ENCODE peak calls at places on chromosomes 1 and 21, in seven cellular contexts. One of them, this sample, is unnamed.

GRCh38 chr1:29974345-29974744 is 738.0 kb downstream of the PTPRU start:
- DNase-seq in activated B cell treated with CpG ODN at 0.5 μM for 24 hours: no peak
- DNase-seq in suprapubic skin: no peak
- DNase-seq in BJ: peak
- DNase-seq in body of pancreas: no peak
- DNase-seq in neural crest cell: no peak
- DNase-seq in tibial artery: no peak
- DNase-seq in this sample: no peak

GRCh38 chr1:115838426-115838804 is 2.5 kb downstream of the NHLH2 start:
- DNase-seq in activated B cell treated with CpG ODN at 0.5 μM for 24 hours: no peak
- DNase-seq in suprapubic skin: no peak
- DNase-seq in BJ: no peak
- DNase-seq in body of pancreas: no peak
- DNase-seq in neural crest cell: no peak
- DNase-seq in tibial artery: no peak
- DNase-seq in this sample: no peak

GRCh38 chr1:176998396-176998795 is 166.1 kb downstream of the ASTN1 start:
- DNase-seq in activated B cell treated with CpG ODN at 0.5 μM for 24 hours: no peak
- DNase-seq in suprapubic skin: no peak
- DNase-seq in BJ: no peak
- DNase-seq in body of pancreas: no peak
- DNase-seq in neural crest cell: no peak
- DNase-seq in tibial artery: no peak
- DNase-seq in this sample: no peak

GRCh38 chr1:31633117-31633516 is 11.6 kb downstream of the PEF1 start:
- DNase-seq in activated B cell treated with CpG ODN at 0.5 μM for 24 hours: no peak
- DNase-seq in suprapubic skin: no peak
- DNase-seq in BJ: no peak
- DNase-seq in body of pancreas: no peak
- DNase-seq in neural crest cell: no peak
- DNase-seq in tibial artery: no peak
- DNase-seq in this sample: no peak

GRCh38 chr1:58815069-58815679 is 31.3 kb upstream of the JUN start:
- DNase-seq in activated B cell treated with CpG ODN at 0.5 μM for 24 hours: peak
- DNase-seq in suprapubic skin: peak
- DNase-seq in BJ: peak
- DNase-seq in body of pancreas: peak
- DNase-seq in neural crest cell: peak
- DNase-seq in tibial artery: peak
- DNase-seq in this sample: peak

GRCh38 chr1:9714257-9714718 is 62.8 kb downstream of the PIK3CD start:
- DNase-seq in activated B cell treated with CpG ODN at 0.5 μM for 24 hours: no peak
- DNase-seq in suprapubic skin: no peak
- DNase-seq in BJ: no peak
- DNase-seq in body of pancreas: no peak
- DNase-seq in neural crest cell: no peak
- DNase-seq in tibial artery: no peak
- DNase-seq in this sample: no peak

GRCh38 chr1:161382214-161383019 is 14.7 kb upstream of the CFAP126 start:
- DNase-seq in activated B cell treated with CpG ODN at 0.5 μM for 24 hours: no peak
- DNase-seq in suprapubic skin: no peak
- DNase-seq in BJ: peak
- DNase-seq in body of pancreas: no peak
- DNase-seq in neural crest cell: no peak
- DNase-seq in tibial artery: no peak
- DNase-seq in this sample: no peak

GRCh38 chr21:35333831-35334593 is 284.9 kb upstream of the RUNX1 start:
- DNase-seq in activated B cell treated with CpG ODN at 0.5 μM for 24 hours: no peak
- DNase-seq in suprapubic skin: no peak
- DNase-seq in BJ: no peak
- DNase-seq in body of pancreas: no peak
- DNase-seq in neural crest cell: no peak
- DNase-seq in tibial artery: no peak
- DNase-seq in this sample: no peak

GRCh38 chr1:172373864-172374263 is 46.6 kb upstream of the C1orf105 start:
- DNase-seq in activated B cell treated with CpG ODN at 0.5 μM for 24 hours: no peak
- DNase-seq in suprapubic skin: no peak
- DNase-seq in BJ: no peak
- DNase-seq in body of pancreas: no peak
- DNase-seq in neural crest cell: no peak
- DNase-seq in tibial artery: no peak
- DNase-seq in this sample: no peak

GRCh38 chr21:9839011-9839661 is 682.2 kb upstream of the TPTE start:
- DNase-seq in activated B cell treated with CpG ODN at 0.5 μM for 24 hours: no peak
- DNase-seq in suprapubic skin: peak
- DNase-seq in BJ: no peak
- DNase-seq in body of pancreas: no peak
- DNase-seq in neural crest cell: no peak
- DNase-seq in tibial artery: peak
- DNase-seq in this sample: no peak

GRCh38 chr1:163201906-163202305 is 810 bp downstream of the RGS5 start:
- DNase-seq in activated B cell treated with CpG ODN at 0.5 μM for 24 hours: no peak
- DNase-seq in suprapubic skin: no peak
- DNase-seq in BJ: no peak
- DNase-seq in body of pancreas: no peak
- DNase-seq in neural crest cell: no peak
- DNase-seq in tibial artery: no peak
- DNase-seq in this sample: no peak

GRCh38 chr1:86500731-86501130 is 32.0 kb downstream of the CLCA1 start:
- DNase-seq in activated B cell treated with CpG ODN at 0.5 μM for 24 hours: no peak
- DNase-seq in suprapubic skin: no peak
- DNase-seq in BJ: no peak
- DNase-seq in body of pancreas: no peak
- DNase-seq in neural crest cell: no peak
- DNase-seq in tibial artery: no peak
- DNase-seq in this sample: no peak

GRCh38 chr21:32645261-32646182 is 33.3 kb upstream of the CFAP298 start:
- DNase-seq in activated B cell treated with CpG ODN at 0.5 μM for 24 hours: no peak
- DNase-seq in suprapubic skin: no peak
- DNase-seq in BJ: no peak
- DNase-seq in body of pancreas: no peak
- DNase-seq in neural crest cell: no peak
- DNase-seq in tibial artery: no peak
- DNase-seq in this sample: no peak

GRCh38 chr1:1177452-1178206 is 3.9 kb downstream of the TTLL10 start:
- DNase-seq in activated B cell treated with CpG ODN at 0.5 μM for 24 hours: no peak
- DNase-seq in suprapubic skin: peak
- DNase-seq in BJ: no peak
- DNase-seq in body of pancreas: no peak
- DNase-seq in neural crest cell: no peak
- DNase-seq in tibial artery: no peak
- DNase-seq in this sample: no peak

GRCh38 chr21:35210093-35210492 is 161.0 kb upstream of the RUNX1 start:
- DNase-seq in activated B cell treated with CpG ODN at 0.5 μM for 24 hours: no peak
- DNase-seq in suprapubic skin: no peak
- DNase-seq in BJ: no peak
- DNase-seq in body of pancreas: no peak
- DNase-seq in neural crest cell: no peak
- DNase-seq in tibial artery: no peak
- DNase-seq in this sample: no peak

GRCh38 chr1:86832409-86832808 is 81.5 kb downstream of the SELENOF start:
- DNase-seq in activated B cell treated with CpG ODN at 0.5 μM for 24 hours: no peak
- DNase-seq in suprapubic skin: no peak
- DNase-seq in BJ: no peak
- DNase-seq in body of pancreas: no peak
- DNase-seq in neural crest cell: no peak
- DNase-seq in tibial artery: no peak
- DNase-seq in this sample: no peak

GRCh38 chr1:108327534-108328462 is 83.9 kb upstream of the NBPF4 start:
- DNase-seq in activated B cell treated with CpG ODN at 0.5 μM for 24 hours: no peak
- DNase-seq in suprapubic skin: no peak
- DNase-seq in BJ: no peak
- DNase-seq in body of pancreas: no peak
- DNase-seq in neural crest cell: no peak
- DNase-seq in tibial artery: no peak
- DNase-seq in this sample: no peak
- TF ChIP-seq CTCF in activated B cell treated with CpG ODN at 0.5 μM for 24 hours: no peak
- TF ChIP-seq CTCF in suprapubic skin: no peak
- TF ChIP-seq CTCF in BJ: no peak
- TF ChIP-seq CTCF in body of pancreas: no peak
- TF ChIP-seq CTCF in neural crest cell: peak
- TF ChIP-seq CTCF in tibial artery: no peak
- TF ChIP-seq CTCF in this sample: peak

GRCh38 chr1:247576514-247576913 is 11.6 kb upstream of the OR2G2 start:
- DNase-seq in activated B cell treated with CpG ODN at 0.5 μM for 24 hours: no peak
- DNase-seq in suprapubic skin: no peak
- DNase-seq in BJ: no peak
- DNase-seq in body of pancreas: no peak
- DNase-seq in neural crest cell: no peak
- DNase-seq in tibial artery: no peak
- DNase-seq in this sample: no peak
- TF ChIP-seq CTCF in activated B cell treated with CpG ODN at 0.5 μM for 24 hours: no peak
- TF ChIP-seq CTCF in suprapubic skin: no peak
- TF ChIP-seq CTCF in BJ: no peak
- TF ChIP-seq CTCF in body of pancreas: no peak
- TF ChIP-seq CTCF in neural crest cell: peak
- TF ChIP-seq CTCF in tibial artery: no peak
- TF ChIP-seq CTCF in this sample: peak

GRCh38 chr1:232046531-232047283 is 420.1 kb downstream of the DISC1 start:
- DNase-seq in activated B cell treated with CpG ODN at 0.5 μM for 24 hours: no peak
- DNase-seq in suprapubic skin: no peak
- DNase-seq in BJ: no peak
- DNase-seq in body of pancreas: no peak
- DNase-seq in neural crest cell: no peak
- DNase-seq in tibial artery: no peak
- DNase-seq in this sample: no peak

GRCh38 chr1:232049335-232049734 is 422.7 kb downstream of the DISC1 start:
- DNase-seq in activated B cell treated with CpG ODN at 0.5 μM for 24 hours: no peak
- DNase-seq in suprapubic skin: no peak
- DNase-seq in BJ: no peak
- DNase-seq in body of pancreas: no peak
- DNase-seq in neural crest cell: no peak
- DNase-seq in tibial artery: no peak
- DNase-seq in this sample: no peak

GRCh38 chr1:232048481-232048880 is 421.9 kb downstream of the DISC1 start:
- DNase-seq in activated B cell treated with CpG ODN at 0.5 μM for 24 hours: no peak
- DNase-seq in suprapubic skin: no peak
- DNase-seq in BJ: no peak
- DNase-seq in body of pancreas: no peak
- DNase-seq in neural crest cell: no peak
- DNase-seq in tibial artery: no peak
- DNase-seq in this sample: no peak

GRCh38 chr1:232045571-232045970 is 419.0 kb downstream of the DISC1 start:
- DNase-seq in activated B cell treated with CpG ODN at 0.5 μM for 24 hours: no peak
- DNase-seq in suprapubic skin: no peak
- DNase-seq in BJ: no peak
- DNase-seq in body of pancreas: no peak
- DNase-seq in neural crest cell: no peak
- DNase-seq in tibial artery: no peak
- DNase-seq in this sample: no peak

DNA sequence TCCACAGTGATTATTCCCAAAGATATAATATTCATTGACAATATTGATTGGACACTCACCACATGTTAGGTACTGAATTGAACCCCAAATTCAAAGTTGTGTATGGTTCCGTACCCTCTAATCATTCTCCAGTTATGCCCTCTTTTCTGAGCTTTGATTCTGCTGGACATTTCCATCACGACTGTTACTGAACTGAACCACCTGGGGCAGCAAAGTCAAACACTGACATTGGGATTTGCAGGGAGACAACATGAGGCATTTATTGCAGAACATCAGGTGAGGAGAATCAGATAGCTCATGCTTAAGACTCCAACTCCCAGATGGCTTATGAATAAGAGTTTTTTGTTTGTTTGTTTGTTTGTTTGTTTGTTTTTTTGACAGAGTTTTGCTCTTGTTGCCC is 420.9 kb downstream of the DISC1 start:
- DNase-seq in activated B cell treated with CpG ODN at 0.5 μM for 24 hours: no peak
- DNase-seq in suprapubic skin: no peak
- DNase-seq in BJ: no peak
- DNase-seq in body of pancreas: no peak
- DNase-seq in neural crest cell: no peak
- DNase-seq in tibial artery: no peak
- DNase-seq in this sample: no peak
- TF ChIP-seq CTCF in activated B cell treated with CpG ODN at 0.5 μM for 24 hours: no peak
- TF ChIP-seq CTCF in suprapubic skin: no peak
- TF ChIP-seq CTCF in BJ: no peak
- TF ChIP-seq CTCF in body of pancreas: no peak
- TF ChIP-seq CTCF in neural crest cell: peak
- TF ChIP-seq CTCF in tibial artery: no peak
- TF ChIP-seq CTCF in this sample: peak

DNA sequence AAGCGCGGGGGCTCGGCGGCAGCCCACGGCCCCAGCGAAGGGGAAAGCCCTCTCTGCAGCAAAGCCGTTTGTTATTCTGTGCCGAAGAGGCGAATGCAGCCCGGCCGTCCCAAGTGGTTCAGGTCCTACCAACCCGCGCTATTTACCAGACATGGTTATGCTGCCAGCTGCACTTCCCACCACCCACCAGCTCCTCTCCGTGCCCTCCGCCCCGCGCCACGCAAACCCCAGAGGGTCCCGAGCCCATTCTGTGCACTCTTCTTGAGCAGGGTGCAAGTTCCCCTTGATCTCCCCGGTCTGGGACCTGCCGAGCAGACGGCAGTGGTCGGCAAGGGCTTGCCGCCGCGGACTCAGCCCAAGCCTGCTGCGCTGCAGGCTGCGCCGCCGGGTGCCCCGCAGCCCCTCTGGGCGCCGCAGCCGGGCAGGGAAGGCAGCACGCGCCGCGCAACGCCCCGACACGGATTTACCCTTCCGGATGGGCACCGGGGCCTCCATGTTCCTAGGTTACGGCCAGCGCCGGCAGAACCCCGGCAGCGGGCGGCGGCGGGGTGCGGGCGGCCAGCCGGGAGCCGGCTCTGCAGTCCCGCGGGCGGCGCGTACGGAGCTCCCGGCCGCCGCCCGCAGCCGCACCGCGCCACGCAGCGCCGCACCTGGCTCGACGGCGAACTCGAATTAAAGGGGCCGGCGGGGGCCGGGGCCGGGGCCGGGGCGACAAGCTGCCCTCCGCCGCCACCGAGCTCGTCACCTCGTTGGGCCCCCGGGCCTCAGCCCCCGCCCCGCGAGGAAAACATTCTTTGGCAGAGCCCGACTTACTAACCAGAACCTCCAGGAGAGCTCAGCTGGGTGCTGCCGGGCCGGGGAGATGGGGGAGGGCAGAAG is 865 bp upstream of the KCNA2 start:
- DNase-seq in activated B cell treated with CpG ODN at 0.5 μM for 24 hours: peak
- DNase-seq in suprapubic skin: no peak
- DNase-seq in BJ: no peak
- DNase-seq in body of pancreas: peak
- DNase-seq in neural crest cell: peak
- DNase-seq in tibial artery: no peak
- DNase-seq in this sample: no peak
- TF ChIP-seq CTCF in activated B cell treated with CpG ODN at 0.5 μM for 24 hours: no peak
- TF ChIP-seq CTCF in suprapubic skin: no peak
- TF ChIP-seq CTCF in BJ: no peak
- TF ChIP-seq CTCF in body of pancreas: no peak
- TF ChIP-seq CTCF in neural crest cell: no peak
- TF ChIP-seq CTCF in tibial artery: no peak
- TF ChIP-seq CTCF in this sample: no peak